ENCODE peak calls at places on chromosome 17, in four cellular contexts. F is tibial nerve; I is CD8-positive, alpha-beta memory T cell; N is transverse colon. R is an unnamed sample. For H3K4me1, the result is how much of the 10 kb centered on the place peaks cover.

GRCh38 chr17:20284575-20284974 is 182.8 kb downstream of the LGALS9B start:
- DNase-seq in I (no peak), N (no peak), F (no peak), R (no peak)

GRCh38 chr17:73546770-73547345 is 97.4 kb downstream of the SDK2 start:
- DNase-seq in I (no peak), F (no peak), N (peak), R (peak)

GRCh38 chr17:79951361-79952264 is 84.1 kb downstream of the TBC1D16 start:
- DNase-seq in N (no peak), F (no peak), I (peak), R (peak)

GRCh38 chr17:75767881-75768280 is 2.9 kb upstream of the GALK1 start:
- DNase-seq in F (no peak), N (no peak), I (no peak), R (no peak)

GRCh38 chr17:28406478-28406824 is 439 bp upstream of the SLC46A1 start:
- DNase-seq in I (no peak), N (no peak), F (no peak), R (peak)

GRCh38 chr17:20171741-20172377 is 162.7 kb downstream of the SPECC1 start:
- DNase-seq in F (no peak), N (no peak), I (no peak), R (no peak)

GRCh38 chr17:48961516-48962233 is 6.7 kb downstream of the GIP start:
- DNase-seq in N (no peak), F (no peak), I (no peak), R (peak)

GRCh38 chr17:74960739-74961342 is 11.7 kb downstream of the HID1 start:
- DNase-seq in F (no peak), I (peak), N (peak), R (peak)

GRCh38 chr17:78600181-78600651 is 23.0 kb upstream of the DNAH17 start:
- DNase-seq in F (no peak), I (no peak), N (no peak), R (no peak)

GRCh38 chr17:58966208-58966607 is 140.5 kb downstream of the TRIM37 start:
- DNase-seq in F (no peak), N (no peak), I (no peak), R (no peak)

GRCh38 chr17:81685108-81685507 is 1.3 kb downstream of the HGS start:
- DNase-seq in F (no peak), I (no peak), N (no peak), R (peak)

GRCh38 chr17:42453544-42453943 is 5.1 kb upstream of the ATP6V0A1 start:
- DNase-seq in F (no peak), N (no peak), I (no peak), R (no peak)

GRCh38 chr17:27461192-27461859 is 5.1 kb downstream of the KSR1 start:
- DNase-seq in I (no peak), F (no peak), N (no peak), R (peak)

GRCh38 chr17:68600123-68600880 is 865 bp downstream of the FAM20A start:
- DNase-seq in I (no peak), F (no peak), N (peak), R (peak)
- H3K4me1 ChIP-seq in I (under half), F (under half), N (under half), R (under half)

GRCh38 chr17:65417406-65418221 is 143.8 kb downstream of the AXIN2 start:
- DNase-seq in N (no peak), I (no peak), F (no peak), R (no peak)
- H3K4me1 ChIP-seq in N (under half), I (under half), F (under half), R (under half)

GRCh38 chr17:9230346-9230745 is 209.0 kb downstream of the NTN1 start:
- DNase-seq in F (no peak), N (no peak), I (no peak), R (peak)
- H3K4me1 ChIP-seq in F (under half), N (under half), I (under half), R (under half)

GRCh38 chr17:56247816-56248215 is 94.5 kb downstream of the ANKFN1 start:
- DNase-seq in F (no peak), I (no peak), N (no peak), R (no peak)
- H3K4me1 ChIP-seq in F (under half), I (under half), N (under half), R (under half)

GRCh38 chr17:62057696-62058095 is 7.4 kb downstream of the MED13 start:
- DNase-seq in F (no peak), N (no peak), I (no peak), R (no peak)
- H3K4me1 ChIP-seq in F (under half), N (half or more), I (under half), R (under half)

DNA sequence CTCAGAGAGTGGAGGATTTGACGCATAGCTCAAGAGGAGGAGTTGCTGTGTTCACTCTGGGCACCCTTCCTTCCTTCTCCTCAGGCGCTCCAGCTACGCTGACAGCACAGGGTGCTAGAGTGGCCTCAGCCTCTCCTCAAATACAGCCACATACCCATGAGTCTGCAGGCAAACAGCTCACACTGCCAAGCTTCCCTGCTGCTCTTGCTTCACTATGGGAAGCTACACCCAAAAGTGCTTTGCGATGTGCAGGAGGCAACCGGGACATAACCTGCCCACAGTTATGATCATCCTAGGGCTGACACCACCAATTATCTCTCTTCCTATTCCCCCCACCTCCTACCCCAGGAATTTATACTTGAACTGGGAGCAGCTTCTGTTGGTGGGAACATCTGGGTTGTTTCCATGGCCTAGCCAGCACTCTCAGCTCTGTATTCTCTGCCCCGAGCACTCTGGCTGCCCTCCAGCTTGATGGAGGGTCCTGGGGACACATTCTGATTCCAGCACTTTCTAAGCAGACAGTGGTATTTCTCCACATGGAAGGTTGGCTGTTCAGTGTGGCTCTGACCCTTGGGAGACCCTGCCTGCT is 40.3 kb upstream of the SREBF1 start:
- DNase-seq in I (no peak), F (no peak), N (no peak), R (peak)
- H3K4me1 ChIP-seq in I (under half), F (under half), N (under half), R (under half)